ENCODE peak calls at places on chromosomes 11 and 22, in five cellular contexts. V is CD8-positive, alpha-beta memory T cell; A is H7; O is heart right ventricle; W is left ventricle myocardium inferior. U is an unnamed sample. For H3K27me3, the result is how much of the 10 kb centered on the place peaks cover.

GRCh38 chr11:42591841-42592240 is 720.0 kb upstream of the API5 start:
- DNase-seq in V (no peak), A (no peak), O (no peak), W (no peak), U (no peak)

GRCh38 chr11:10455637-10456487 is 798 bp downstream of the AMPD3 start:
- DNase-seq in V (peak), A (peak), O (peak), W (no peak), U (peak)

GRCh38 chr22:36292823-36293530 is 40.0 kb downstream of the APOL1 start:
- DNase-seq in V (no peak), A (peak), O (no peak), W (peak), U (no peak)

GRCh38 chr11:17221968-17222367 is 14.2 kb upstream of the PIK3C2A start:
- DNase-seq in V (no peak), A (no peak), O (no peak), W (no peak), U (no peak)

GRCh38 chr11:123475478-123475877 is 45.4 kb downstream of the GRAMD1B start:
- DNase-seq in V (no peak), A (peak), O (no peak), W (no peak), U (peak)

GRCh38 chr22:37100589-37101127 is 8.9 kb downstream of the TMPRSS6 start:
- DNase-seq in V (no peak), A (no peak), O (no peak), W (no peak), U (no peak)

GRCh38 chr22:24727218-24727851 is 47.2 kb downstream of the PIWIL3 start:
- DNase-seq in V (no peak), A (no peak), O (peak), W (no peak), U (peak)

GRCh38 chr11:64348611-64349387 is 8.8 kb downstream of the CCDC88B start:
- DNase-seq in V (no peak), A (peak), O (no peak), W (no peak), U (peak)

GRCh38 chr22:36252754-36253522 is at the start of gene APOL1:
- DNase-seq in V (peak), A (no peak), O (peak), W (peak), U (no peak)

GRCh38 chr11:2099523-2100316 is 39.5 kb downstream of the IGF2 start:
- DNase-seq in V (no peak), A (peak), O (no peak), W (no peak), U (peak)

GRCh38 chr22:50621948-50622722 is 5.8 kb downstream of the ARSA start:
- DNase-seq in V (peak), A (peak), O (no peak), W (no peak), U (no peak)

DNA sequence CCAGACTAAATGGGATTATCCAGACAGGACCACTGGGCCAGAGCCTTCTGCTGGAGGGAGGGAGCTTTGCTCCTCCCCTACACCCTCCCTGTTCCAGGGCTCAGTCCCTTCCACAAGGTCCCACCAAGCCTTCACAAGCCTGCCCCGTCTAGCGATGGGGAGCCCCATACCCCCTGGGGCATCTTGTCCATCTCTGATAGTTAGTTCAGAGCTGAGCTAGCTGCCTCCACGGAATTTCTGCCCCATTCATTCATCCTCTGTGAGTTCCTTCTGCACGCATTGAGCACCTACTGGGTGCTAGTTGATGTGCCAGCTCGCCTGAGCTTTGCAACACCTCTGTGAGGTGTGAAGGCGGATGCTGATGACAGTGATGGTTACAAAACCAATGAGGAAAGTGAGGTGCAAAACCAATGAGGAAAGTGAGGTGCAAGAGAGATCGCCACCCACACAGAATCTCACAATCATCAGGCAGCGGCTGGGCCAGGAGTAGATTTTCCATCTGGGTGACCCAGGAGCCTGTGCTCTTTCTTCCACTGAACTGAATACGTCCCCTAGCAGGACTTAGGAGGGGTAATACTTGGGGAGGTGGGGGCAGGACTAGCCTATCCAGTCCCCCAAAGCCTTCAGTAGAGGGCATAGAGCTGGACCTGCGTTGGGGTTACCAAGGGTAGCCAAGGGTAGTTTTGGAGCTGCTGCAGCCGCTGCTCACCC is 21.5 kb upstream of the CBX7 start:
- DNase-seq in V (peak), A (no peak), O (no peak), W (no peak), U (no peak)
- H3K4me3 ChIP-seq in V (peak), A (no peak), O (no peak), W (peak), U (no peak)

DNA sequence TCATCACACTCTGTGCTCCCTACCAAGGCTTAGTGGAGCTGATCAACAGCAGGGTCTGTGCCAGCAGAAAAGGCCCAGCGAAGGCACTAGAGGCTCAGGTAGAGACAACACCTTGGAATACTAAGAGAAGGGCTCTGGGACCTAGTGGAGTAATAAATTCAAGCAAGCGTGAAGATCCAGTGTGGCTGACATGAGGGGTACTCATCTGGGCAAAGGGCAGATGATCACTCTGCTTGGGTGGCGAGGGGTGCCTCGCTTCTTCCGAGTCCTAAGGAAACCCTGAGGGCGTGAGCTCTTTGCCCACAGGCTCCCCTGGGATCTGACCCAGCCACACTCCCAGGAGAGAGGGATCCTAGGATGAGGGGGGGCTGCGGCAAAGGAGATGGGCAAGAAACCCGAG is 3.5 kb upstream of the TPBGL start:
- DNase-seq in V (no peak), A (no peak), O (no peak), W (no peak), U (no peak)
- H3K27me3 ChIP-seq in V (under half), A (under half), O (under half), W (half or more), U (under half)

DNA sequence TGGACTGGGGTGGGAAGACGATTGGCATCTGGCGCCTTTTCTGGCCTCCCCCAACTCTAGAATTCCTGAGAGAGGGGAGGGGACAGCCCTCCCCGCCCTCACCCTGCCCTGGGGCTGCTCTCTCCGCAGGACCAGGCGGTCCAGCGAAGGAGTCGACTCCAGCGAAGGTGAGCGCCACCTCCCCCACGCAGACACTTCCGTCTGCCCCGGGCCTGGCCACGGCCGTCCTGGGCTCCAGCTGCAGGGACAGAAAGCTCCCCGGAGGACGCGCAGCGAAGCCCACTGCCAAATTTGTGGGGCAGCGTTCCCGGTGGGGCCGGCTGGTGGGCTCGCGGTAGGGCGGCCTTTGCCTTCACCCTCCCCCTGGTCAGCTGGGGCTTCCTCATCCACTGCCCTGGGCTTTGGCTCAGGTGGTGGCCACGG is 670 bp downstream of the SSH3 start:
- DNase-seq in V (peak), A (peak), O (no peak), W (no peak), U (no peak)
- H3K4me3 ChIP-seq in V (peak), A (peak), O (peak), W (peak), U (peak)

GRCh38 chr11:122108828-122109227 is 7.2 kb downstream of the BLID start:
- DNase-seq in V (no peak), A (no peak), O (no peak), W (no peak), U (no peak)
- H3K27me3 ChIP-seq in V (under half), A (under half), O (under half), W (under half), U (under half)

DNA sequence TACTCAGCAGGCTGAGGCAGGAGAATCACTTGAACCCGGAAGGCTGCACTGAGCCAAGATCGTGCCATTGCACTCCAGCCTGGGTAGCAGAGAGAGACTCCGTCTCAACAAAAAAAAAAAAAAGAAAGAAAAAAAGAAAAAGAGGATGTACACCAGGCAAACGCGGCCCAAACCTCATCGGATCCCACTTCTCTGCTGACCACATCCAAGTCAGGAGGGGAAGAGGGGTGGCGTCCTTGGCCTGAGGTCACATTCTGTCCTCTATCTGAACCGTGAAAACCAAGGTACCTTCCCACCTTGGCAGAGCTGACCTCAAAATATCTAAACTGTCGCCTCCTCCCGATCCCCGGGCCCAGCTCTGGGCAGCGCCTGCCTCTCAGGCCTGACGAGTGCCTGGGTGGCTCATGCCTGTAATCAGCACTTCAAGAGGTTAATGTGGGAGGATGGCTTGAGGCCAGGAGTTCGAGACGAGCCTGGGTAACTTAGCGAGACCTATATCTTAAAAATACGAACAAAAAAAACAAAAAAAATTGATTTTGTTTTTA is 25.1 kb downstream of the RGL4 start:
- DNase-seq in V (no peak), A (no peak), O (no peak), W (no peak), U (no peak)
- H3K4me3 ChIP-seq in V (no peak), A (no peak), O (peak), W (peak), U (peak)